ENCODE peak calls at places on chromosome 3, in seven cellular contexts. D is stimulated activated CD4-positive, alpha-beta T cell treated with anti-CD3 and anti-CD28 coated beads, TNF-alpha, amount 100 ng/mL, for 24 hours; K is Peyer's patch; G is NCI-H2081; J is stimulated activated CD8-positive, alpha-beta memory T cell treated with anti-CD3 and anti-CD28 coated beads, Interleukin-15, amount 100 ng/mL, for 24 hours; B is HS-27A; E is omental fat pad. H is an unnamed sample.

GRCh38 chr3:175001091-175001490 is 142.0 kb downstream of the NAALADL2 start:
- DNase-seq in K (no peak), G (no peak), E (no peak), J (no peak), D (no peak), B (no peak), H (no peak)

GRCh38 chr3:185764168-185764988 is 60.5 kb downstream of the IGF2BP2 start:
- DNase-seq in B (no peak), K (no peak), E (no peak), D (no peak), G (no peak), J (no peak), H (no peak)

GRCh38 chr3:193714523-193715137 is 121.6 kb downstream of the OPA1 start:
- DNase-seq in G (no peak), J (no peak), K (no peak), D (no peak), E (no peak), B (no peak), H (no peak)

GRCh38 chr3:113663761-113664160 is 32.7 kb downstream of the USF3 start:
- DNase-seq in B (no peak), D (no peak), E (no peak), K (no peak), J (no peak), G (no peak), H (no peak)

GRCh38 chr3:122414391-122414790 is 1.5 kb downstream of the WDR5B start:
- DNase-seq in B (no peak), E (no peak), J (no peak), K (no peak), G (no peak), D (no peak), H (no peak)

GRCh38 chr3:184058029-184058428 is 5.2 kb downstream of the HTR3C start:
- DNase-seq in G (no peak), B (no peak), J (no peak), D (no peak), K (no peak), E (no peak), H (no peak)

GRCh38 chr3:11651900-11652299 is 8.2 kb upstream of the VGLL4 start:
- DNase-seq in K (no peak), G (no peak), D (no peak), E (no peak), B (no peak), J (no peak), H (no peak)

GRCh38 chr3:37739579-37740290 is 121.9 kb upstream of the CTDSPL start:
- DNase-seq in G (no peak), B (no peak), K (no peak), D (no peak), E (no peak), J (no peak), H (no peak)

GRCh38 chr3:111943533-111943932 is 35.3 kb upstream of the ABHD10 start:
- DNase-seq in B (no peak), K (no peak), G (no peak), J (no peak), E (no peak), D (no peak), H (no peak)

GRCh38 chr3:108513961-108514360 is 3.6 kb upstream of the MYH15 start:
- DNase-seq in G (no peak), K (no peak), E (no peak), B (no peak), J (no peak), D (no peak), H (no peak)

GRCh38 chr3:190041333-190042041 is 79.2 kb downstream of the P3H2 start:
- DNase-seq in B (no peak), E (no peak), J (no peak), D (no peak), G (no peak), K (no peak), H (peak)

GRCh38 chr3:35862057-35862456 is 222.7 kb downstream of the ARPP21 start:
- DNase-seq in K (no peak), B (no peak), E (no peak), G (no peak), J (no peak), D (no peak), H (no peak)

GRCh38 chr3:178562143-178562868 is 26.1 kb downstream of the KCNMB2 start:
- DNase-seq in K (no peak), E (no peak), J (no peak), G (peak), B (peak), D (no peak), H (no peak)

GRCh38 chr3:123112232-123112631 is 45.4 kb downstream of the PDIA5 start:
- DNase-seq in J (no peak), G (no peak), D (no peak), B (no peak), K (no peak), E (no peak), H (no peak)

GRCh38 chr3:147699175-147699838 is 290.1 kb downstream of the ZIC1 start:
- DNase-seq in E (no peak), G (no peak), K (no peak), B (no peak), J (no peak), D (no peak), H (no peak)

GRCh38 chr3:58235970-58236369 is 1.6 kb upstream of the ABHD6 start:
- DNase-seq in E (no peak), B (no peak), G (no peak), J (no peak), D (no peak), K (no peak), H (no peak)

GRCh38 chr3:53288214-53288613 is 32.4 kb upstream of the TKT start:
- DNase-seq in E (no peak), G (no peak), K (no peak), B (no peak), J (no peak), D (no peak), H (no peak)

GRCh38 chr3:141237701-141238521 is 6.3 kb downstream of the PXYLP1 start:
- DNase-seq in D (no peak), J (no peak), E (no peak), G (peak), B (no peak), K (no peak), H (no peak)

GRCh38 chr3:98806583-98806982 is 43.4 kb downstream of the ST3GAL6 start:
- DNase-seq in D (no peak), K (no peak), G (no peak), B (no peak), J (no peak), E (no peak), H (no peak)

GRCh38 chr3:100440895-100441294 is 39.6 kb downstream of the LNP1 start:
- DNase-seq in J (no peak), E (no peak), B (no peak), D (no peak), K (no peak), G (no peak), H (no peak)

GRCh38 chr3:192641911-192642310 is 85.4 kb downstream of the FGF12 start:
- DNase-seq in J (no peak), D (no peak), K (no peak), B (no peak), E (no peak), G (no peak), H (no peak)

GRCh38 chr3:194123735-194124134 is 12.2 kb upstream of the HES1 start:
- DNase-seq in D (no peak), J (no peak), G (no peak), E (no peak), K (no peak), B (no peak), H (no peak)

GRCh38 chr3:66480666-66481065 is 20.2 kb downstream of the LRIG1 start:
- DNase-seq in E (no peak), D (no peak), J (no peak), G (no peak), B (no peak), K (no peak), H (peak)

H was measured in GM12878.